ENCODE peak calls at places on chromosomes 3 and 15, in five cellular contexts. A, X, Y, B and R are unnamed samples.

GRCh38 chr3:49025005-49025792 is 3.3 kb downstream of the NDUFAF3 start:
- DNase-seq in A (no peak), X (no peak), Y (no peak), B (peak), R (no peak)

GRCh38 chr3:44963571-44964325 is 12.2 kb downstream of the ZDHHC3 start:
- DNase-seq in A (no peak), X (no peak), Y (no peak), B (no peak), R (no peak)

GRCh38 chr3:141660598-141660947 is 77.5 kb upstream of the RNF7 start:
- DNase-seq in A (no peak), X (no peak), Y (no peak), B (no peak), R (no peak)

GRCh38 chr15:56537881-56538280 is 72.9 kb upstream of the MNS1 start:
- DNase-seq in A (no peak), X (no peak), Y (no peak), B (no peak), R (no peak)

GRCh38 chr3:29503969-29504368 is 223.1 kb downstream of the RBMS3 start:
- DNase-seq in A (no peak), X (no peak), Y (no peak), B (no peak), R (no peak)

GRCh38 chr3:52118156-52118875 is 35.9 kb downstream of the POC1A start:
- DNase-seq in A (no peak), X (no peak), Y (no peak), B (no peak), R (no peak)

GRCh38 chr3:109784852-109785631 is 447.7 kb upstream of the DPPA4 start:
- DNase-seq in A (no peak), X (no peak), Y (no peak), B (no peak), R (no peak)

GRCh38 chr3:72182206-72182605 is 397.3 kb upstream of the PROK2 start:
- DNase-seq in A (no peak), X (no peak), Y (no peak), B (no peak), R (no peak)

GRCh38 chr15:91426412-91426811 is 326.4 kb downstream of the SV2B start:
- DNase-seq in A (no peak), X (no peak), Y (no peak), B (no peak), R (no peak)

GRCh38 chr3:72380193-72380592 is 468.1 kb downstream of the SHQ1 start:
- DNase-seq in A (no peak), X (no peak), Y (no peak), B (no peak), R (no peak)

GRCh38 chr3:24242012-24242698 is 252.5 kb downstream of the THRB start:
- DNase-seq in A (no peak), X (no peak), Y (no peak), B (no peak), R (no peak)

GRCh38 chr3:38455639-38456430 is 2.1 kb downstream of the ACVR2B start:
- DNase-seq in A (no peak), X (no peak), Y (peak), B (peak), R (no peak)

GRCh38 chr3:59766165-59766872 is 716.5 kb upstream of the CFAP20DC start:
- DNase-seq in A (no peak), X (no peak), Y (no peak), B (no peak), R (no peak)

GRCh38 chr3:125434582-125435011 is 59.5 kb upstream of the ZNF148 start:
- DNase-seq in A (no peak), X (no peak), Y (no peak), B (no peak), R (no peak)

GRCh38 chr15:55981596-55982249 is 11.7 kb downstream of the NEDD4 start:
- DNase-seq in A (no peak), X (no peak), Y (no peak), B (no peak), R (no peak)

GRCh38 chr15:80785811-80786354 is 6.7 kb downstream of the CEMIP start:
- DNase-seq in A (no peak), X (no peak), Y (no peak), B (no peak), R (no peak)

GRCh38 chr3:115272036-115272824 is 125.1 kb upstream of the ZBTB20 start:
- DNase-seq in A (no peak), X (no peak), Y (peak), B (peak), R (no peak)

GRCh38 chr15:79989682-79990081 is 18.7 kb upstream of the BCL2A1 start:
- DNase-seq in A (no peak), X (no peak), Y (no peak), B (no peak), R (no peak)

GRCh38 chr3:30221622-30222021 is 384.8 kb upstream of the TGFBR2 start:
- DNase-seq in A (no peak), X (no peak), Y (no peak), B (no peak), R (no peak)

GRCh38 chr3:158093526-158093925 is 12.7 kb downstream of the SHOX2 start:
- DNase-seq in A (no peak), X (no peak), Y (no peak), B (no peak), R (no peak)

GRCh38 chr3:114569186-114569585 is 275.4 kb downstream of the TIGIT start:
- DNase-seq in A (no peak), X (no peak), Y (no peak), B (no peak), R (no peak)

GRCh38 chr3:46454209-46454595 is 10.5 kb downstream of the LTF start:
- DNase-seq in A (no peak), X (no peak), Y (no peak), B (no peak), R (no peak)

GRCh38 chr3:112074616-112075497 is 11.3 kb upstream of the C3orf52 start:
- DNase-seq in A (no peak), X (peak), Y (no peak), B (no peak), R (no peak)

GRCh38 chr3:75655501-75655904 is 8.6 kb upstream of the FRG2C start:
- DNase-seq in A (no peak), X (no peak), Y (no peak), B (no peak), R (no peak)

GRCh38 chr15:66298803-66299251 is 5.5 kb downstream of the DIS3L start:
- DNase-seq in A (no peak), X (no peak), Y (no peak), B (peak), R (no peak)

GRCh38 chr3:159273070-159273469 is 471.2 kb downstream of the MFSD1 start:
- DNase-seq in A (no peak), X (no peak), Y (no peak), B (peak), R (no peak)

GRCh38 chr15:67590191-67590590 is 47.7 kb downstream of the MAP2K5 start:
- DNase-seq in A (no peak), X (no peak), Y (no peak), B (no peak), R (no peak)

GRCh38 chr3:48966876-48967361 is 23.1 kb upstream of the P4HTM start:
- DNase-seq in A (no peak), X (no peak), Y (no peak), B (no peak), R (no peak)

GRCh38 chr15:45205192-45205591 is 17.4 kb upstream of the SHF start:
- DNase-seq in A (no peak), X (peak), Y (peak), B (peak), R (no peak)
- TF ChIP-seq TAF1 in A (no peak), X (no peak), Y (no peak), B (no peak), R (no peak)

GRCh38 chr3:195153121-195153520 is 117.8 kb downstream of the XXYLT1 start:
- DNase-seq in A (no peak), X (no peak), Y (no peak), B (peak), R (no peak)
- TF ChIP-seq TAF1 in A (no peak), X (no peak), Y (no peak), B (no peak), R (no peak)

GRCh38 chr3:53196575-53197407 is 35.8 kb downstream of the PRKCD start:
- DNase-seq in A (no peak), X (peak), Y (no peak), B (peak), R (no peak)
- TF ChIP-seq TAF1 in A (peak), X (no peak), Y (peak), B (peak), R (peak)

DNA sequence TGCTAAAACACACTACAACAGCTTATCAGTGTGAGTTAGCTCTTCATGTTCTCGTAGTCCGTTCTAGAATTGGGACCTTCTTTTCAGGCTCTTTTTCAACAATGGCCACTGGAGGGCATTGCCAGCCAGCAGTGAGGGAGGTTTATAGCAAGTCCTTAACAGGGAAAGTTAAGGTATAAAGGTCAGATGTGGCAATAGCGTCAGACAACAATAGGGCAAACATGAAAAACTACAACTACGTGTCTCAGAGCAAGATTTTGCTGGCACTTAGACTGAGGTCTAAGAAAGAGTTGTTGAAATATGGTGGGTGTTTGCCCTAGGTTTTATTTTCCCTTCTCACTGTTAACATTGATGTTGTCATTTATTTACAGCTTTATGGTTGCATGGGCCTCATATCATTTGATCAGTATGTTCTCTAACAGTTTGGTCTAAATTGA is 161.4 kb downstream of the GMNC start:
- DNase-seq in A (no peak), X (peak), Y (no peak), B (no peak), R (no peak)
- TF ChIP-seq TAF1 in A (no peak), X (no peak), Y (no peak), B (no peak), R (no peak)

GRCh38 chr15:89441295-89441762 is 55.1 kb downstream of the RHCG start:
- DNase-seq in A (peak), X (no peak), Y (no peak), B (peak), R (peak)
- TF ChIP-seq TAF1 in A (no peak), X (no peak), Y (no peak), B (no peak), R (no peak)